ENCODE peak calls at places on chromosomes 5 and 9, in four cellular contexts. One of them, this sample, is unnamed. For H3K9me3, the result is how much of the 10 kb centered on the place peaks cover.

GRCh38 chr9:33109850-33110595 is 33.5 kb upstream of the SMU1 start:
- DNase-seq in Peyer's patch: no peak
- DNase-seq in MM.1S: no peak
- DNase-seq in CD4-positive, alpha-beta memory T cell: no peak
- DNase-seq in this sample: no peak

GRCh38 chr5:132013711-132014110 is 2.3 kb upstream of the ACSL6 start:
- DNase-seq in Peyer's patch: peak
- DNase-seq in MM.1S: no peak
- DNase-seq in CD4-positive, alpha-beta memory T cell: no peak
- DNase-seq in this sample: no peak

GRCh38 chr5:158382473-158382872 is 523.5 kb upstream of the CLINT1 start:
- DNase-seq in Peyer's patch: no peak
- DNase-seq in MM.1S: peak
- DNase-seq in CD4-positive, alpha-beta memory T cell: no peak
- DNase-seq in this sample: peak

GRCh38 chr9:13378171-13378570 is 98.7 kb upstream of the MPDZ start:
- DNase-seq in Peyer's patch: no peak
- DNase-seq in MM.1S: no peak
- DNase-seq in CD4-positive, alpha-beta memory T cell: no peak
- DNase-seq in this sample: no peak

GRCh38 chr9:87263291-87263690 is 234.4 kb upstream of the DAPK1 start:
- DNase-seq in Peyer's patch: no peak
- DNase-seq in MM.1S: no peak
- DNase-seq in CD4-positive, alpha-beta memory T cell: no peak
- DNase-seq in this sample: no peak

GRCh38 chr9:90307177-90307833 is 335.3 kb downstream of the DIRAS2 start:
- DNase-seq in Peyer's patch: no peak
- DNase-seq in MM.1S: no peak
- DNase-seq in CD4-positive, alpha-beta memory T cell: no peak
- DNase-seq in this sample: no peak

GRCh38 chr9:120841930-120842684 is 615 bp downstream of the PSMD5 start:
- DNase-seq in Peyer's patch: no peak
- DNase-seq in MM.1S: peak
- DNase-seq in CD4-positive, alpha-beta memory T cell: no peak
- DNase-seq in this sample: peak

GRCh38 chr5:58462623-58463230 is 2.8 kb upstream of the PLK2 start:
- DNase-seq in Peyer's patch: no peak
- DNase-seq in MM.1S: peak
- DNase-seq in CD4-positive, alpha-beta memory T cell: peak
- DNase-seq in this sample: no peak

GRCh38 chr5:56169281-56169680 is 63.8 kb downstream of the ANKRD55 start:
- DNase-seq in Peyer's patch: no peak
- DNase-seq in MM.1S: no peak
- DNase-seq in CD4-positive, alpha-beta memory T cell: no peak
- DNase-seq in this sample: no peak

GRCh38 chr5:74762599-74762998 is 4.3 kb downstream of the GFM2 start:
- DNase-seq in Peyer's patch: no peak
- DNase-seq in MM.1S: no peak
- DNase-seq in CD4-positive, alpha-beta memory T cell: no peak
- DNase-seq in this sample: no peak

GRCh38 chr5:127001621-127002296 is 28.6 kb downstream of the MARCHF3 start:
- DNase-seq in Peyer's patch: no peak
- DNase-seq in MM.1S: no peak
- DNase-seq in CD4-positive, alpha-beta memory T cell: no peak
- DNase-seq in this sample: no peak

GRCh38 chr9:94084314-94084713 is at the start of gene PTPDC1:
- DNase-seq in Peyer's patch: no peak
- DNase-seq in MM.1S: no peak
- DNase-seq in CD4-positive, alpha-beta memory T cell: no peak
- DNase-seq in this sample: no peak

GRCh38 chr5:88690619-88691560 is 192.1 kb downstream of the MEF2C start:
- DNase-seq in Peyer's patch: peak
- DNase-seq in MM.1S: peak
- DNase-seq in CD4-positive, alpha-beta memory T cell: peak
- DNase-seq in this sample: no peak

GRCh38 chr9:111891910-111892499 is 4.6 kb upstream of the UGCG start:
- DNase-seq in Peyer's patch: peak
- DNase-seq in MM.1S: no peak
- DNase-seq in CD4-positive, alpha-beta memory T cell: peak
- DNase-seq in this sample: no peak

GRCh38 chr5:127492854-127493738 is 24.3 kb upstream of the PRRC1 start:
- DNase-seq in Peyer's patch: no peak
- DNase-seq in MM.1S: peak
- DNase-seq in CD4-positive, alpha-beta memory T cell: no peak
- DNase-seq in this sample: no peak

GRCh38 chr9:79617395-79617794 is 45.6 kb downstream of the TLE4 start:
- DNase-seq in Peyer's patch: no peak
- DNase-seq in MM.1S: no peak
- DNase-seq in CD4-positive, alpha-beta memory T cell: no peak
- DNase-seq in this sample: no peak

GRCh38 chr9:130834371-130835311 is at the start of gene ABL1:
- DNase-seq in Peyer's patch: peak
- DNase-seq in MM.1S: peak
- DNase-seq in CD4-positive, alpha-beta memory T cell: peak
- DNase-seq in this sample: peak

GRCh38 chr9:23686896-23687295 is 139.1 kb downstream of the ELAVL2 start:
- DNase-seq in Peyer's patch: no peak
- DNase-seq in MM.1S: no peak
- DNase-seq in CD4-positive, alpha-beta memory T cell: no peak
- DNase-seq in this sample: no peak

GRCh38 chr5:116492776-116493175 is 81.8 kb downstream of the SEMA6A start:
- DNase-seq in Peyer's patch: no peak
- DNase-seq in MM.1S: no peak
- DNase-seq in CD4-positive, alpha-beta memory T cell: no peak
- DNase-seq in this sample: no peak

GRCh38 chr5:101390317-101390908 is 487.3 kb upstream of the ST8SIA4 start:
- DNase-seq in Peyer's patch: no peak
- DNase-seq in MM.1S: peak
- DNase-seq in CD4-positive, alpha-beta memory T cell: no peak
- DNase-seq in this sample: no peak

GRCh38 chr5:115524199-115524598 is 20.4 kb downstream of the FEM1C start:
- DNase-seq in Peyer's patch: no peak
- DNase-seq in MM.1S: no peak
- DNase-seq in CD4-positive, alpha-beta memory T cell: no peak
- DNase-seq in this sample: no peak

GRCh38 chr9:126301985-126302603 is 24.5 kb upstream of the MVB12B start:
- DNase-seq in Peyer's patch: peak
- DNase-seq in MM.1S: peak
- DNase-seq in CD4-positive, alpha-beta memory T cell: peak
- DNase-seq in this sample: no peak

GRCh38 chr9:82382887-82383616 is 394.5 kb downstream of the SPATA31D1 start:
- DNase-seq in Peyer's patch: no peak
- DNase-seq in MM.1S: no peak
- DNase-seq in CD4-positive, alpha-beta memory T cell: no peak
- DNase-seq in this sample: no peak

GRCh38 chr9:95504053-95504963 is 12.5 kb downstream of the PTCH1 start:
- DNase-seq in Peyer's patch: no peak
- DNase-seq in MM.1S: peak
- DNase-seq in CD4-positive, alpha-beta memory T cell: peak
- DNase-seq in this sample: no peak

GRCh38 chr5:2018390-2018724 is 135.6 kb upstream of the IRX4 start:
- DNase-seq in Peyer's patch: no peak
- DNase-seq in MM.1S: no peak
- DNase-seq in CD4-positive, alpha-beta memory T cell: no peak
- DNase-seq in this sample: no peak

GRCh38 chr5:131749138-131749537 is 47.7 kb downstream of the FNIP1 start:
- DNase-seq in Peyer's patch: no peak
- DNase-seq in MM.1S: no peak
- DNase-seq in CD4-positive, alpha-beta memory T cell: no peak
- DNase-seq in this sample: no peak

GRCh38 chr5:134738963-134739661 is 764 bp downstream of the CAMLG start:
- DNase-seq in Peyer's patch: no peak
- DNase-seq in MM.1S: peak
- DNase-seq in CD4-positive, alpha-beta memory T cell: peak
- DNase-seq in this sample: no peak

GRCh38 chr9:28082671-28083070 is 509.4 kb upstream of the C9orf72 start:
- DNase-seq in Peyer's patch: no peak
- DNase-seq in MM.1S: no peak
- DNase-seq in CD4-positive, alpha-beta memory T cell: no peak
- DNase-seq in this sample: no peak

GRCh38 chr5:42520203-42520602 is 97.0 kb downstream of the GHR start:
- DNase-seq in Peyer's patch: no peak
- DNase-seq in MM.1S: no peak
- DNase-seq in CD4-positive, alpha-beta memory T cell: no peak
- DNase-seq in this sample: no peak
- H3K27ac ChIP-seq in Peyer's patch: no peak
- H3K27ac ChIP-seq in MM.1S: no peak
- H3K27ac ChIP-seq in CD4-positive, alpha-beta memory T cell: no peak
- H3K27ac ChIP-seq in this sample: no peak

DNA sequence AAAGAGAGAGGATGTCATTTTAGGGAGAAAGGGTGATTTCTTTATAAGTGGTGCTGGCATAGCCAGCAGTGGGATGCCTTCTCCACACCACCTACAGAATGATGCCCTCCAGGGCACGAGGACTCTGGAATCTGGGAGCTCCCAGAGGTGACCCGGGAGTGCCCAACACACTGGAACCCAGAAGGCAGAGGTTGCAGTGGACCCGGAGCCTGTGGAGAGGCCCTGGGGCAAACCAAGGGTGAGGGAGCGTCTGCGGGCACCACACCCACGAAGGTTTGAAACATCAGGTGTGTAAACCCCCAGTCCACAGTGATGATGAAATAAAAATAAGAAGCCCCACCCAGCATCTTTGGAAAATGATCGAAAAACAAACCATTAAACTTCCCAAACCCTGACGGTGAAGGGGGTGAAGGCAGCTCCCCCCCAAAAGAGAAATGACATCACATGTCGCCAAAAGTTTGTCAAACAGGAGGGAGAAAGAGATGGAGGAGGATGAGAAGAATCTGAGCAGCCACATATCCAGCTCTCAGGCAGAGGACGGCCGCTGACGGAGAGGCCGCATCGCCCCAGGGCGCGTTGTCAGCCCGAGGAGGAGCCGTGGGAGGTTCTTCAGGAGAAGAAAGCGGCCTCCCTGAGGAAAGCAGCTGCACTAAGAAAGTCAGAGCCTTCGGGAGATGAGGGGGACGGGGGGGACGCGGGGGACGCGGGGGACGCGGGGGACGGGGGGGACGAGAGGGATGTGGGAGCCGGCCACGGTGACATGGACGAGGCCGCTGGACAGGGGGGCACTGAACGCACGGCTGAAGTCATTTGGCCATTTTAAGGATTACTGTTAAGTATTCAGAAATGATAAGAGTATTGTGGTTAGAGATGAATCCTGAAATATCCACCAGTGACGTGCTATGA is 43.1 kb upstream of the NSMF start:
- DNase-seq in Peyer's patch: no peak
- DNase-seq in MM.1S: no peak
- DNase-seq in CD4-positive, alpha-beta memory T cell: no peak
- DNase-seq in this sample: no peak
- H3K9me3 ChIP-seq in Peyer's patch: under half
- H3K9me3 ChIP-seq in MM.1S: under half
- H3K9me3 ChIP-seq in CD4-positive, alpha-beta memory T cell: under half
- H3K9me3 ChIP-seq in this sample: under half

GRCh38 chr9:76803083-76803482 is 38.8 kb downstream of the PCA3 start:
- DNase-seq in Peyer's patch: no peak
- DNase-seq in MM.1S: no peak
- DNase-seq in CD4-positive, alpha-beta memory T cell: no peak
- DNase-seq in this sample: no peak
- H3K27ac ChIP-seq in Peyer's patch: no peak
- H3K27ac ChIP-seq in MM.1S: no peak
- H3K27ac ChIP-seq in CD4-positive, alpha-beta memory T cell: no peak
- H3K27ac ChIP-seq in this sample: no peak

GRCh38 chr5:34547300-34548085 is 108.6 kb upstream of the RAI14 start:
- DNase-seq in Peyer's patch: no peak
- DNase-seq in MM.1S: no peak
- DNase-seq in CD4-positive, alpha-beta memory T cell: no peak
- DNase-seq in this sample: no peak

GRCh38 chr5:34543687-34544086 is 112.4 kb upstream of the RAI14 start:
- DNase-seq in Peyer's patch: no peak
- DNase-seq in MM.1S: no peak
- DNase-seq in CD4-positive, alpha-beta memory T cell: no peak
- DNase-seq in this sample: no peak

GRCh38 chr5:34542818-34543217 is 113.3 kb upstream of the RAI14 start:
- DNase-seq in Peyer's patch: no peak
- DNase-seq in MM.1S: no peak
- DNase-seq in CD4-positive, alpha-beta memory T cell: no peak
- DNase-seq in this sample: no peak

GRCh38 chr5:34545164-34545563 is 111.0 kb upstream of the RAI14 start:
- DNase-seq in Peyer's patch: no peak
- DNase-seq in MM.1S: no peak
- DNase-seq in CD4-positive, alpha-beta memory T cell: no peak
- DNase-seq in this sample: no peak

GRCh38 chr5:34544403-34544802 is 111.7 kb upstream of the RAI14 start:
- DNase-seq in Peyer's patch: no peak
- DNase-seq in MM.1S: no peak
- DNase-seq in CD4-positive, alpha-beta memory T cell: no peak
- DNase-seq in this sample: no peak
- H3K9me3 ChIP-seq in Peyer's patch: under half
- H3K9me3 ChIP-seq in MM.1S: under half
- H3K9me3 ChIP-seq in CD4-positive, alpha-beta memory T cell: under half
- H3K9me3 ChIP-seq in this sample: under half

GRCh38 chr5:170144286-170145023 is 38.8 kb downstream of the FOXI1 start:
- DNase-seq in Peyer's patch: no peak
- DNase-seq in MM.1S: no peak
- DNase-seq in CD4-positive, alpha-beta memory T cell: no peak
- DNase-seq in this sample: no peak

GRCh38 chr5:170141636-170142035 is 35.9 kb downstream of the FOXI1 start:
- DNase-seq in Peyer's patch: no peak
- DNase-seq in MM.1S: no peak
- DNase-seq in CD4-positive, alpha-beta memory T cell: no peak
- DNase-seq in this sample: no peak

GRCh38 chr5:170145462-170145861 is 39.8 kb downstream of the FOXI1 start:
- DNase-seq in Peyer's patch: no peak
- DNase-seq in MM.1S: no peak
- DNase-seq in CD4-positive, alpha-beta memory T cell: no peak
- DNase-seq in this sample: no peak

GRCh38 chr5:170143710-170144109 is 38.0 kb downstream of the FOXI1 start:
- DNase-seq in Peyer's patch: no peak
- DNase-seq in MM.1S: no peak
- DNase-seq in CD4-positive, alpha-beta memory T cell: no peak
- DNase-seq in this sample: no peak

DNA sequence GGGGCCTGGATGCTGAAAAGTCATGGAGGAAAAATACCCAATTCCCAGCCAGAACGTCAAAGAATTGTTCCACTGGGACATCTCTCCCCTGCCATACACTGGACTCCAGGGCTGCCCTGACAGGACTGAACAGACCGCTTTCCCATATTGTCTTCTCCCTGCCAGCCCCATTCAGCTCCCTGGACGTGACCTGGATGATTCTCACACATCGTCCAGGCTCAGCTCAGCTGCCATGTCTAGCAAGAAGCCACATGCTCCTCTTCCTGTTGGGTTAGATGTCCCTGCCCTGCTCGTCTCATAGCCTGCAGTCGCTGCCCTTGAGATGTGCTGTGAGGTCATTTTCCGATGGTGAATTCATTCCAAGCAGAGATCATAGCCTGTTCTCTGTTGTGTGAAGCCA is 37.4 kb downstream of the FOXI1 start:
- DNase-seq in Peyer's patch: no peak
- DNase-seq in MM.1S: no peak
- DNase-seq in CD4-positive, alpha-beta memory T cell: no peak
- DNase-seq in this sample: no peak
- H3K27ac ChIP-seq in Peyer's patch: no peak
- H3K27ac ChIP-seq in MM.1S: no peak
- H3K27ac ChIP-seq in CD4-positive, alpha-beta memory T cell: no peak
- H3K27ac ChIP-seq in this sample: no peak